ENCODE peak calls at places on chromosome 12, in four cellular contexts. G is testis, H is fibroblast of mammary gland, W is OCI-LY7. N is an unnamed sample.

GRCh38 chr12:53424626-53425514 is 1.2 kb downstream of the AMHR2 start:
- DNase-seq in W (no peak), G (peak), H (no peak), N (no peak)

GRCh38 chr12:100128509-100128908 is 14.2 kb downstream of the BLTP3B start:
- DNase-seq in H (peak), W (no peak), G (no peak), N (peak)

GRCh38 chr12:125996438-125996837 is 931.2 kb downstream of the AACS start:
- DNase-seq in W (no peak), H (no peak), G (no peak), N (no peak)

GRCh38 chr12:95321516-95322246 is 104.1 kb downstream of the VEZT start:
- DNase-seq in H (no peak), G (no peak), W (no peak), N (no peak)

GRCh38 chr12:62917066-62917465 is 17.9 kb downstream of the PPM1H start:
- DNase-seq in W (no peak), G (no peak), H (no peak), N (no peak)

GRCh38 chr12:27289414-27289813 is 43.2 kb upstream of the BMAL2 start:
- DNase-seq in W (no peak), G (no peak), H (no peak), N (no peak)

GRCh38 chr12:104372048-104372720 is 68.6 kb downstream of the EID3 start:
- DNase-seq in G (no peak), W (no peak), H (no peak), N (no peak)

GRCh38 chr12:122036153-122036552 is 14.5 kb downstream of the BCL7A start:
- DNase-seq in W (no peak), H (no peak), G (no peak), N (no peak)

GRCh38 chr12:2638273-2639019 is 156.3 kb upstream of the FKBP4 start:
- DNase-seq in G (no peak), H (no peak), W (no peak), N (no peak)

GRCh38 chr12:102917026-102917787 is at the start of gene PAH:
- DNase-seq in G (peak), W (peak), H (no peak), N (no peak)

GRCh38 chr12:121611306-121611705 is 15.0 kb upstream of the ORAI1 start:
- DNase-seq in G (no peak), H (no peak), W (peak), N (no peak)

GRCh38 chr12:83323866-83324265 is 637.2 kb downstream of the TMTC2 start:
- DNase-seq in G (no peak), H (no peak), W (no peak), N (no peak)

GRCh38 chr12:2743478-2743877 is 51.3 kb upstream of the FKBP4 start:
- DNase-seq in W (no peak), H (no peak), G (no peak), N (no peak)

GRCh38 chr12:38892090-38892786 is 13.2 kb downstream of the CPNE8 start:
- DNase-seq in W (no peak), H (peak), G (no peak), N (peak)

GRCh38 chr12:80321653-80322052 is 122.4 kb upstream of the PTPRQ start:
- DNase-seq in G (no peak), W (no peak), H (no peak), N (peak)

DNA sequence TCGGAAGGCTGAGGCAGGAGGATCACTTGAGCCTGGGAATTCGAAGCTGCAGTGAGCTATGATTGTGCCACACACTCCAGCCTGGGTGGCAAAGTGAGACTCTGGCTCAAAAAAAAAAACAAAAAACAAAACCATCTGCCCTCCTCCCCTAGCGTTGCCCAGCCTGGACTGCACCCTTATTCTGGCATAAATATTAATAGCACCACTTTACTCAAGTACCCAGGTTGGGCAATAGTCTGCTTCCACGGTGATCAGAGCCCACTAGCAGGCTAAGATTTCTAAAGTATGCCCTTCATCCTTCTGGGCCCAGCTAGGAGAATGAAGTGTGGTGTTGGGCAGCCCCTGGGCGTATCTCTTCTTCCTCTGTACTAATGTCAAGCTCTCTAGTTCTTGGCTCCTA is 33.3 kb downstream of the KCTD10 start:
- DNase-seq in G (no peak), H (no peak), W (no peak), N (no peak)
- TF ChIP-seq CTCF in G (no peak), H (no peak), W (no peak), N (no peak)

DNA sequence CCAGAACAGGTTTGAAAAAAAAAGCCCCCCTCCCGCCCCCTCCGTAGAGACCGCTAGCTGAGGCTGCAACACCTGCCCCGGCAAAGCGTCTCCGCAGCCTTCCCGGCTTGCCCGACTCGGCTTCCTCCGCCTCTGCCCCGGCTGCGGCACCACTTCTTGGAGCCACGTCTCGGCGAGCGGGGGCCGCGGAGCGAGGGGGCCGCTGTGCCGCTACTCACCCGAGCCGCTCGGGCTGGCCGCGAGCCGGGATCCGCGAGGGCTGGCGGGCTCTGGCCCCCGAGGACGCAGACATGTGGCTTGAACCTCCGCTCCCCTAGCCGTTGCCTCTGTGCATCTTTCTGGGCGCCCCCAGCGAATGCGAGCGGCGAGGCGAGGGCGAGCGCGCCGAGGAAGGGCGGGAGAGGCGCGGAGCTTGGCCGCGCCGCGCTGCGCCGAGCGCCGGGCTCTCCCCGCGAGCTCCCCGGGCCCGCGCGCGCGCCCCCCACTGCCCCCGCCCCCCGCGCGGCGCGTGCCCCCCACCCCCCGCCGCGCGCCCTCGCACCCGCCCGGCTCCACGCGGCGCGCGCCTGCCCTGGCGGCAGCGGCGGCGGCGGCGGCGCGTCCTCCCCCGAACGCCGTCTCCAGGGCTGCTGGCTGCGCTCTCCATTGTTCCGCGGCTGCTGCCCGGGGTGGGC is 249.5 kb downstream of the APAF1 start:
- DNase-seq in W (no peak), G (no peak), H (no peak), N (no peak)
- H3K4me3 ChIP-seq in W (no peak), G (peak), H (no peak), N (no peak)

GRCh38 chr12:31362115-31362758 is 36.3 kb upstream of the SINHCAF start:
- DNase-seq in G (no peak), W (peak), H (no peak), N (no peak)
- TF ChIP-seq CTCF in G (no peak), W (no peak), H (no peak), N (no peak)

DNA sequence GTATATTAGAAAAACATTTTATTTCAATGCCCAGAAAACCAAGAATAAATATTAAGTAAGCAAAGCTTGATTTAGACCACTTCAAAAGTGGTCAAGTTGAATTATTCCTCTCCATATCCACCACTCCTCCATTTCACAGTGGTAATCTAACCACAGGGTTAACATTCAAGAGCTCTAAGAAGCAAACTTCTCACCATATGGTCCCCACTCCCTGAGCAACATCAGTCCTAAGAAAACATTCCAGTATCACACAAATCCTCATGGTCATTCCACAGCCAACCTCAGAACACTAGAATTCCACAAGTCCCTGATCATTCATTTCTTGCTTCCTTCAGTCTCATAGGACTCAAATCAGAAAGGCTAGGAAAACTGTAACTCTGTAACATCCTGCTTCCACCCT is 47.9 kb downstream of the ST8SIA1 start:
- DNase-seq in H (peak), G (no peak), W (no peak), N (peak)
- H3K4me3 ChIP-seq in H (no peak), G (no peak), W (no peak), N (no peak)